ENCODE peak calls at places on chromosomes 3 and 15, in six cellular contexts. O is SJCRH30; N is stimulated activated CD4-positive, alpha-beta T cell treated with anti-CD3 and anti-CD28 coated beads, Interleukin-1b, Interleukin-23, amount 100 ng/mL, for 48 hours; G is stimulated activated CD8-positive, alpha-beta memory T cell treated with anti-CD3 and anti-CD28 coated beads, Interleukin-7, amount 100 ng/mL, for 1 hour; B is central memory CD4-positive, alpha-beta T cell; E is breast epithelium. F is an unnamed sample.

GRCh38 chr3:9340450-9341009 is 22.3 kb upstream of the THUMPD3 start:
- DNase-seq in N (no peak), G (no peak), E (no peak), B (no peak), O (no peak), F (no peak)

GRCh38 chr15:85172846-85173490 is 191.3 kb downstream of the PDE8A start:
- DNase-seq in E (no peak), G (no peak), O (no peak), B (no peak), N (no peak), F (no peak)

GRCh38 chr3:161348791-161349400 is 22.4 kb downstream of the SPTSSB start:
- DNase-seq in B (no peak), O (no peak), N (no peak), G (no peak), E (no peak), F (no peak)

GRCh38 chr3:100574536-100574935 is 34.9 kb upstream of the ADGRG7 start:
- DNase-seq in O (no peak), G (no peak), N (no peak), B (no peak), E (no peak), F (no peak)

GRCh38 chr15:57947781-57948180 is 117.7 kb downstream of the ALDH1A2 start:
- DNase-seq in B (no peak), G (no peak), E (no peak), O (no peak), N (no peak), F (no peak)

GRCh38 chr15:40823572-40824343 is 4.8 kb downstream of the PPP1R14D start:
- DNase-seq in E (no peak), N (no peak), O (no peak), G (no peak), B (no peak), F (no peak)

GRCh38 chr15:96327155-96327741 is 3.3 kb upstream of the NR2F2 start:
- DNase-seq in B (no peak), G (no peak), O (peak; percentile 59), E (peak; percentile 18), N (no peak), F (no peak)

GRCh38 chr3:27633224-27633545 is 88.9 kb downstream of the EOMES start:
- DNase-seq in N (no peak), E (no peak), O (peak; percentile 29), B (no peak), G (no peak), F (no peak)

GRCh38 chr15:58566029-58566428 is 134.2 kb downstream of the LIPC start:
- DNase-seq in G (no peak), E (no peak), O (no peak), N (no peak), B (no peak), F (no peak)

F was measured in CD4-positive, CD25-positive, alpha-beta regulatory T cell.